ENCODE peak calls at places on chromosomes 4 and X, in five cellular contexts. O, T, U, W and S are unnamed samples.

GRCh38 chrX:136209016-136209738 is 42.0 kb downstream of the MAP7D3 start:
- DNase-seq in U (peak; percentile 43), W (peak; percentile 56), T (peak; percentile 50), O (peak; percentile 65), S (no peak)

GRCh38 chr4:8380511-8381415 is 59.8 kb downstream of the ACOX3 start:
- DNase-seq in O (no peak), T (no peak), W (no peak), U (no peak), S (no peak)

GRCh38 chr4:86596802-86597201 is 2.7 kb downstream of the PTPN13 start:
- DNase-seq in T (peak; percentile 28), O (peak; percentile 38), U (peak; percentile 25), W (no peak), S (no peak)

GRCh38 chr4:163922302-163922701 is 427.8 kb downstream of the TMA16 start:
- DNase-seq in U (no peak), O (no peak), W (no peak), T (no peak), S (no peak)

GRCh38 chr4:14853186-14853946 is 148.9 kb upstream of the CPEB2 start:
- DNase-seq in U (no peak), W (no peak), O (peak; percentile 85), T (peak; percentile 62), S (no peak)

GRCh38 chrX:47384502-47384901 is 14.1 kb downstream of the ZNF157 start:
- DNase-seq in W (peak; percentile 71), T (peak; percentile 85), O (peak; percentile 72), U (peak; percentile 69), S (no peak)

GRCh38 chr4:38099020-38099600 is 138.9 kb downstream of the PTTG2 start:
- DNase-seq in T (no peak), U (no peak), W (no peak), O (peak; percentile 65), S (no peak)

GRCh38 chr4:40629401-40630334 is at the start of gene RBM47:
- DNase-seq in W (peak; percentile 33), O (peak; percentile 67), T (peak; percentile 86), U (peak; percentile 57), S (no peak)

GRCh38 chr4:159353422-159354116 is 250.7 kb downstream of the RAPGEF2 start:
- DNase-seq in T (no peak), W (no peak), U (no peak), O (no peak), S (no peak)

GRCh38 chrX:71659959-71660358 is 7.4 kb upstream of the LOC101059915 start:
- DNase-seq in W (no peak), T (no peak), U (no peak), O (no peak), S (no peak)

GRCh38 chrX:49103637-49104036 is 19.9 kb downstream of the GPKOW start:
- DNase-seq in T (no peak), U (no peak), O (no peak), W (no peak), S (no peak)

GRCh38 chrX:39167791-39168190 is 366.5 kb downstream of the MID1IP1 start:
- DNase-seq in U (peak; percentile 10), O (no peak), W (no peak), T (peak; percentile 4), S (no peak)

GRCh38 chr4:17111959-17112659 is 213.7 kb upstream of the LDB2 start:
- DNase-seq in O (peak; percentile 18), U (peak; percentile 57), T (no peak), W (peak; percentile 8), S (no peak)

GRCh38 chrX:34300871-34301270 is 168.8 kb upstream of the FAM47A start:
- DNase-seq in O (peak; percentile 65), U (peak; percentile 73), W (peak; percentile 22), T (peak; percentile 52), S (no peak)

GRCh38 chr4:151329217-151330007 is 4.0 kb upstream of the SH3D19 start:
- DNase-seq in T (peak; percentile 81), U (no peak), O (no peak), W (no peak), S (no peak)

GRCh38 chr4:3304831-3305609 is 12.2 kb downstream of the RGS12 start:
- DNase-seq in W (peak; percentile 27), T (no peak), O (peak; percentile 49), U (no peak), S (no peak)

GRCh38 chr4:5676763-5677162 is 31.6 kb downstream of the EVC2 start:
- DNase-seq in T (no peak), O (no peak), U (no peak), W (no peak), S (no peak)

GRCh38 chr4:48490012-48490679 is at the start of gene ZAR1:
- DNase-seq in T (no peak), W (no peak), U (no peak), O (no peak), S (no peak)

GRCh38 chr4:139593091-139593564 is 37.1 kb upstream of the SETD7 start:
- DNase-seq in O (peak; percentile 73), U (no peak), W (no peak), T (no peak), S (no peak)

GRCh38 chr4:185396724-185397402 is at the start of gene ANKRD37:
- DNase-seq in T (peak; percentile 48), O (peak; percentile 53), W (no peak), U (no peak), S (no peak)
- TF ChIP-seq CTCF in T (no peak), O (no peak), W (no peak), U (no peak), S (no peak)

DNA sequence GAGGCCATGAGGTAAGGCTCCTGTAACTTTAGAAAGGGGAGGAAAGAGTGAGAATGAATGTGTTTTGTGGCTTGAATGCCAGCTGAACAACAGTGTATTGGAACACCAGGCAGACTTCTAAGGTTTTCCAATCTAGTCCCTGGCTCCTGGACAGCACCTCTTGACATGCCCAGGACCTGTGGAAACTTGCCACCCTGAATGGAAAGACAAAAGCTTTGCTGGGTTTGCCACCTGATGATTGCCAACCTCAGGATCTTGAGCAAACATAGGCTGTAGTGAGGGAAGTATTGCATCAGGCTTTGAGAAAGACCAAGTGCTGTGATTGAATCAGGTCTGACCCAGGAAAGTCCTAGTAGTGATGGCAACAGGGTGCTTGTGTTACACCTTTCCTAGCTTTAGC is 1393.1 kb upstream of the DIAPH2 start:
- DNase-seq in W (no peak), T (no peak), O (no peak), U (no peak), S (no peak)
- TF ChIP-seq CTCF in W (no peak), T (no peak), O (no peak), U (no peak), S (no peak)

DNA sequence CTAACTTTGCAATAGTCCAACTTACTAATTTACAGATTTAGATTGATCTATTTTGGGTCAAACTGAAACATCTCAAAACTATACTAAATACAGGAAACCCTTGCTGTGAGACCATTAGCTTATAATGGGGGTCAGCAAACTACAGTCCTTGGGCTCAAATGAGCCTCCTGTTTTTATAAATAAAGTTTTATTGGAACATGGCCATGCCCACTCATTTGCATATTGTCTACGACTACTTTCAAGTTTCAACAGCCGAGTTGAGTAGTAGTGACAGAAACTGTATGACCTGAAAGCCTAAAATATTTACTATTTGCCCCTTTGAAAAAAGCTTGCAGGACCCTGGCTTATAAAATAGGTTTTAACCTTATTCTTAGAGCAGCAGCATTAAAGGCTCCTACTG is 92.4 kb downstream of the C4orf51 start:
- DNase-seq in W (no peak), O (no peak), T (no peak), U (no peak), S (no peak)
- TF ChIP-seq CTCF in W (no peak), O (no peak), T (no peak), U (no peak), S (no peak)

GRCh38 chrX:20280938-20281337 is 14.2 kb upstream of the RPS6KA3 start:
- DNase-seq in U (no peak), T (no peak), O (no peak), W (no peak), S (no peak)
- TF ChIP-seq CTCF in U (no peak), T (no peak), O (no peak), W (no peak), S (no peak)

GRCh38 chr4:186188107-186188506 is 3.3 kb upstream of the CYP4V2 start:
- DNase-seq in T (no peak), O (no peak), W (no peak), U (no peak), S (no peak)

GRCh38 chr4:186191266-186192067 is at the start of gene CYP4V2:
- DNase-seq in T (peak; percentile 41), O (peak; percentile 82), U (peak; percentile 89), W (peak; percentile 60), S (peak; percentile 51)

GRCh38 chr4:186192068-186192751 is 843 bp downstream of the CYP4V2 start:
- DNase-seq in O (peak; percentile 56), U (peak; percentile 61), T (peak; percentile 6), W (peak; percentile 56), S (no peak)

GRCh38 chr4:186189656-186190055 is 1.7 kb upstream of the CYP4V2 start:
- DNase-seq in T (no peak), O (no peak), W (no peak), U (no peak), S (no peak)

GRCh38 chr4:186190456-186191265 is 706 bp upstream of the CYP4V2 start:
- DNase-seq in U (peak; percentile 84), T (no peak), O (peak; percentile 14), W (peak; percentile 44), S (no peak)
- TF ChIP-seq CTCF in U (peak; percentile 2), T (no peak), O (peak; percentile 1), W (no peak), S (no peak)

DNA sequence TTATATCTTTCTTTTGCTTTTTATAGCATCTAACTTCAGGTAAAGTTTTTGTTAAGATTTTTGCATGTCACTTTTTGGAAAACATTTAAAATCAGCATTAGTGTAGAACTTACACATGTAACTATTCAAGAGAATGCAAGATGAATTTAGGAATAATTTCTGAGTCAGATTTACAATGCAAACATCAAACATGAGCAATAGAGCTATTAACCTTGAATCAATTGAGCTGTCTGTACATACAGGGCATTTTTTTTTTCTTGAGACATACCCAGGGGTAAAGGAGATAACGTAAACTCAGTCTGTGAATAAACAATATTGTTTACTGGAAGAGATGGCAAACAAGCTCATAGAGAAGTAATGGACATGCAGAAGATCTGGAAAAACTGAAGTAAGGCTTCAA is 311.5 kb downstream of the IL1RAPL2 start:
- DNase-seq in T (peak; percentile 51), O (no peak), U (no peak), W (no peak), S (no peak)
- TF ChIP-seq CTCF in T (no peak), O (no peak), U (no peak), W (no peak), S (no peak)

DNA sequence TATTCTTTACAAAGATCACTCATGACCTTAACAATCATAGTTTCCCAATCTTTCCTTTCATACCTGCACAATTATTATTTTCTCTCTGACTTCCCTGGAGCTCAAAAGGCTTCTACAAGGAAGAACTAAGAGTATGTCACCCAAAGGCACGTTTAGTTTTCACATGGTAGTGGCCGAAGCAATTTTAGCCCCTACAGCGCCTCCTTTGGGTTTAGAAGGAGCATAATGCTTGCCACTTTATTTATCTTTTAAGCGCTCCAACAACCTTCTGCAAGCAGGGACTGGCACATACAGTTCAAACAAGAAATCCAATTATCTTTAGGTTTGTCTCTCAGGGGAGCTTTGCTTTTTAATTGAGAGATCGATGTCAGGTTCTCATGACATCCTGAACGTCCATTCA is 42.0 kb upstream of the IGSF1 start:
- DNase-seq in O (no peak), U (peak; percentile 0), W (no peak), T (no peak), S (no peak)
- TF ChIP-seq CTCF in O (no peak), U (no peak), W (no peak), T (no peak), S (no peak)